ENCODE peak calls at places on chromosome 18, in four cellular contexts. One of them, this sample, is unnamed.

GRCh38 chr18:70491734-70492348 is 203.0 kb downstream of the SOCS6 start:
- DNase-seq in K562: peak; percentile 30
- DNase-seq in activated T-helper 1 cell treated with Interleukin-2 at 50 U/mL for 16 hours: no peak
- DNase-seq in adrenal gland: peak; percentile 77
- DNase-seq in this sample: peak; percentile 62

GRCh38 chr18:77054288-77054605 is 78.3 kb downstream of the MBP start:
- DNase-seq in adrenal gland: no peak
- DNase-seq in K562: no peak
- DNase-seq in activated T-helper 1 cell treated with Interleukin-2 at 50 U/mL for 16 hours: no peak
- DNase-seq in this sample: no peak

GRCh38 chr18:3262234-3263171 is 570 bp downstream of the MYL12B start:
- DNase-seq in adrenal gland: no peak
- DNase-seq in K562: no peak
- DNase-seq in activated T-helper 1 cell treated with Interleukin-2 at 50 U/mL for 16 hours: peak; percentile 16
- DNase-seq in this sample: peak; percentile 67

GRCh38 chr18:21053127-21053526 is 58.5 kb downstream of the ROCK1 start:
- DNase-seq in adrenal gland: no peak
- DNase-seq in activated T-helper 1 cell treated with Interleukin-2 at 50 U/mL for 16 hours: no peak
- DNase-seq in K562: no peak
- DNase-seq in this sample: peak; percentile 81

GRCh38 chr18:5175378-5175777 is 21.7 kb downstream of the AKAIN1 start:
- DNase-seq in adrenal gland: no peak
- DNase-seq in activated T-helper 1 cell treated with Interleukin-2 at 50 U/mL for 16 hours: no peak
- DNase-seq in K562: no peak
- DNase-seq in this sample: no peak

GRCh38 chr18:33751613-33752221 is 173.7 kb downstream of the ASXL3 start:
- DNase-seq in K562: no peak
- DNase-seq in adrenal gland: no peak
- DNase-seq in activated T-helper 1 cell treated with Interleukin-2 at 50 U/mL for 16 hours: no peak
- DNase-seq in this sample: peak; percentile 20

GRCh38 chr18:8812631-8813030 is 107.3 kb downstream of the MTCL1 start:
- DNase-seq in adrenal gland: no peak
- DNase-seq in activated T-helper 1 cell treated with Interleukin-2 at 50 U/mL for 16 hours: no peak
- DNase-seq in K562: no peak
- DNase-seq in this sample: no peak

GRCh38 chr18:61963705-61964104 is 70.9 kb upstream of the RNF152 start:
- DNase-seq in adrenal gland: peak; percentile 38
- DNase-seq in activated T-helper 1 cell treated with Interleukin-2 at 50 U/mL for 16 hours: no peak
- DNase-seq in K562: no peak
- DNase-seq in this sample: no peak

GRCh38 chr18:45386256-45386655 is 229.0 kb upstream of the SLC14A2 start:
- DNase-seq in K562: peak; percentile 13
- DNase-seq in adrenal gland: no peak
- DNase-seq in activated T-helper 1 cell treated with Interleukin-2 at 50 U/mL for 16 hours: no peak
- DNase-seq in this sample: peak; percentile 23

GRCh38 chr18:61196745-61197144 is 136.5 kb upstream of the CDH20 start:
- DNase-seq in K562: no peak
- DNase-seq in adrenal gland: no peak
- DNase-seq in activated T-helper 1 cell treated with Interleukin-2 at 50 U/mL for 16 hours: no peak
- DNase-seq in this sample: no peak

GRCh38 chr18:47100214-47100831 is 50.0 kb downstream of the HDHD2 start:
- DNase-seq in activated T-helper 1 cell treated with Interleukin-2 at 50 U/mL for 16 hours: peak; percentile 24
- DNase-seq in K562: peak; percentile 41
- DNase-seq in adrenal gland: peak; percentile 69
- DNase-seq in this sample: peak; percentile 77

GRCh38 chr18:45365835-45366234 is 249.4 kb upstream of the SLC14A2 start:
- DNase-seq in K562: no peak
- DNase-seq in adrenal gland: no peak
- DNase-seq in activated T-helper 1 cell treated with Interleukin-2 at 50 U/mL for 16 hours: no peak
- DNase-seq in this sample: no peak

GRCh38 chr18:5451130-5451529 is 92.7 kb downstream of the EPB41L3 start:
- DNase-seq in activated T-helper 1 cell treated with Interleukin-2 at 50 U/mL for 16 hours: no peak
- DNase-seq in adrenal gland: no peak
- DNase-seq in K562: no peak
- DNase-seq in this sample: peak; percentile 77